ENCODE peak calls at places on chromosomes 1 and 21, in seven cellular contexts. I is activated CD4-positive, CD25-positive, alpha-beta regulatory T cell treated with anti-CD3 and anti-CD28 coated beads, Interleukin-2, amount 50 U/mL, for 24 hours; C is left ventricle myocardium superior; M is effector memory CD8-positive, alpha-beta T cell; G is activated T-cell treated with anti-CD3 and anti-CD28 coated beads, Interleukin-2, amount 50 U/mL, for 4 hours; H is upper lobe of left lung; J is activated naive CD4-positive, alpha-beta T cell treated with anti-CD3 and anti-CD28 coated beads, Interleukin-2, amount 50 U/mL, for 72 hours. L is an unnamed sample.

GRCh38 chr1:8371372-8371991 is 53.6 kb downstream of the SLC45A1 start:
- ATAC-seq in G (no peak), M (no peak), H (no peak), I (no peak), C (peak), J (no peak), L (no peak)

GRCh38 chr1:229674042-229674441 is 48.0 kb downstream of the URB2 start:
- ATAC-seq in J (peak), M (no peak), G (no peak), H (no peak), I (no peak), C (no peak), L (no peak)

GRCh38 chr1:243667133-243667532 is 182.9 kb downstream of the AKT3 start:
- ATAC-seq in C (no peak), G (no peak), I (no peak), H (no peak), J (no peak), M (no peak), L (no peak)

GRCh38 chr1:94522304-94522703 is 19.3 kb downstream of the F3 start:
- ATAC-seq in H (no peak), I (no peak), J (no peak), C (peak), G (no peak), M (no peak), L (no peak)

GRCh38 chr1:212483154-212483505 is 50.4 kb downstream of the NENF start:
- ATAC-seq in C (no peak), J (no peak), G (no peak), H (no peak), M (no peak), I (no peak), L (no peak)

GRCh38 chr1:55196433-55197035 is 18.6 kb downstream of the USP24 start:
- ATAC-seq in G (no peak), C (peak), M (no peak), H (no peak), I (no peak), J (no peak), L (no peak)

GRCh38 chr21:29307718-29308455 is 9.2 kb downstream of the BACH1 start:
- ATAC-seq in C (no peak), J (no peak), M (no peak), H (no peak), I (peak), G (no peak), L (peak)

GRCh38 chr21:26818911-26819310 is 26.3 kb downstream of the ADAMTS1 start:
- ATAC-seq in G (no peak), C (no peak), M (no peak), J (no peak), I (no peak), H (no peak), L (no peak)

GRCh38 chr1:33094971-33095604 is 14.1 kb downstream of the AZIN2 start:
- ATAC-seq in H (no peak), G (no peak), I (no peak), M (no peak), J (no peak), C (peak), L (no peak)

GRCh38 chr21:37796011-37796410 is 120.2 kb downstream of the KCNJ6 start:
- ATAC-seq in M (no peak), H (no peak), C (no peak), G (no peak), I (no peak), J (no peak), L (no peak)

GRCh38 chr1:199875856-199876255 is 151.7 kb upstream of the NR5A2 start:
- ATAC-seq in J (no peak), I (no peak), C (no peak), H (no peak), M (no peak), G (no peak), L (no peak)

GRCh38 chr1:17045140-17045539 is 8.7 kb downstream of the SDHB start:
- ATAC-seq in M (no peak), C (peak), I (no peak), J (no peak), H (peak), G (no peak), L (no peak)

GRCh38 chr1:156721131-156721924 is 6.9 kb upstream of the METTL25B start:
- ATAC-seq in J (peak), C (no peak), H (no peak), I (peak), M (no peak), G (no peak), L (peak)

GRCh38 chr1:225710804-225711203 is 57.9 kb upstream of the ENAH start:
- ATAC-seq in I (no peak), C (no peak), J (no peak), M (no peak), H (no peak), G (no peak), L (no peak)

GRCh38 chr1:82139751-82140468 is 339.2 kb downstream of the ADGRL2 start:
- ATAC-seq in H (no peak), C (no peak), I (no peak), M (no peak), G (no peak), J (no peak), L (no peak)

GRCh38 chr1:207863893-207864535 is 46.9 kb downstream of the CD34 start:
- ATAC-seq in J (peak), M (peak), I (peak), H (no peak), G (peak), C (no peak), L (peak)

GRCh38 chr1:16984717-16985116 is 4.3 kb upstream of the MFAP2 start:
- ATAC-seq in G (no peak), J (no peak), C (peak), H (no peak), I (no peak), M (no peak), L (no peak)

GRCh38 chr1:181119076-181119989 is 30.8 kb downstream of the IER5 start:
- ATAC-seq in H (no peak), J (peak), C (no peak), I (no peak), G (no peak), M (no peak), L (peak)

GRCh38 chr1:14677291-14677690 is 78.8 kb downstream of the KAZN start:
- ATAC-seq in G (no peak), C (peak), H (no peak), J (no peak), I (no peak), M (no peak), L (no peak)

GRCh38 chr1:32012709-32013385 is 821 bp upstream of the KHDRBS1 start:
- ATAC-seq in M (no peak), C (no peak), H (no peak), J (no peak), I (no peak), G (no peak), L (no peak)

GRCh38 chr1:29879217-29879616 is 642.9 kb downstream of the PTPRU start:
- ATAC-seq in G (no peak), I (no peak), J (no peak), C (no peak), M (no peak), H (no peak), L (no peak)

GRCh38 chr1:154453577-154454352 is 48.3 kb upstream of the TDRD10 start:
- ATAC-seq in J (peak), H (no peak), I (peak), M (no peak), G (no peak), C (peak), L (peak)

GRCh38 chr1:227886503-227886961 is 61.2 kb downstream of the WNT9A start:
- ATAC-seq in G (no peak), M (no peak), H (no peak), C (peak), I (no peak), J (no peak), L (no peak)

GRCh38 chr1:179968994-179969919 is 14.6 kb downstream of the CEP350 start:
- ATAC-seq in G (no peak), C (peak), M (peak), J (no peak), H (no peak), I (no peak), L (no peak)

GRCh38 chr1:35945327-35945726 is 14.4 kb downstream of the AGO3 start:
- ATAC-seq in I (no peak), H (no peak), M (no peak), J (no peak), G (no peak), C (no peak), L (no peak)

GRCh38 chr1:45543599-45544417 is 6.8 kb upstream of the AKR1A1 start:
- ATAC-seq in C (peak), G (peak), M (peak), I (peak), H (peak), J (peak), L (peak)

GRCh38 chr1:112925015-112925414 is 31.0 kb downstream of the SLC16A1 start:
- ATAC-seq in C (peak), J (no peak), I (no peak), M (no peak), G (no peak), H (no peak), L (no peak)

GRCh38 chr1:41773144-41773571 is 145.6 kb downstream of the HIVEP3 start:
- ATAC-seq in I (no peak), C (peak), G (no peak), J (no peak), M (no peak), H (peak), L (peak)

GRCh38 chr1:94383966-94384408 is 34.2 kb upstream of the ABCD3 start:
- ATAC-seq in C (peak), I (peak), H (peak), J (peak), G (peak), M (no peak), L (peak)

GRCh38 chr1:203038217-203038741 is 12.0 kb downstream of the PPFIA4 start:
- ATAC-seq in J (peak), G (no peak), M (no peak), H (no peak), I (no peak), C (peak), L (peak)

GRCh38 chr1:160722726-160723125 is 11.1 kb upstream of the CD48 start:
- ATAC-seq in C (no peak), G (peak), M (peak), H (no peak), J (peak), I (peak), L (peak)

GRCh38 chr1:159938221-159938852 is 7.1 kb downstream of the IGSF9 start:
- ATAC-seq in H (no peak), M (no peak), C (no peak), I (no peak), G (no peak), J (peak), L (peak)

GRCh38 chr1:220338759-220339158 is 66.5 kb upstream of the RAB3GAP2 start:
- ATAC-seq in C (no peak), J (no peak), G (no peak), M (no peak), H (no peak), I (no peak), L (no peak)

GRCh38 chr1:109350182-109350581 is 43.4 kb upstream of the MYBPHL start:
- ATAC-seq in G (no peak), M (no peak), C (no peak), I (no peak), J (no peak), H (no peak), L (no peak)